ENCODE peak calls at places on chromosomes 11 and 22, in five cellular contexts. One of them, this sample, is unnamed.

GRCh38 chr11:119323532-119324033 is 6.7 kb upstream of the MCAM start:
- DNase-seq in NCI-H226: peak
- DNase-seq in WTC11: peak
- DNase-seq in aorta: peak
- DNase-seq in EH: peak
- DNase-seq in this sample: peak

GRCh38 chr11:118202599-118203422 is 22.0 kb downstream of the JAML start:
- DNase-seq in EH: no peak
- DNase-seq in WTC11: no peak
- DNase-seq in aorta: no peak
- DNase-seq in NCI-H226: no peak
- DNase-seq in this sample: no peak

GRCh38 chr11:113553235-113553634 is 78.0 kb upstream of the DRD2 start:
- DNase-seq in NCI-H226: peak
- DNase-seq in EH: peak
- DNase-seq in aorta: peak
- DNase-seq in WTC11: peak
- DNase-seq in this sample: peak

GRCh38 chr22:42330953-42331525 is 60.6 kb upstream of the TCF20 start:
- DNase-seq in WTC11: no peak
- DNase-seq in EH: no peak
- DNase-seq in NCI-H226: no peak
- DNase-seq in aorta: no peak
- DNase-seq in this sample: peak

GRCh38 chr22:49355206-49355920 is 472.3 kb downstream of the BRD1 start:
- DNase-seq in aorta: peak
- DNase-seq in EH: no peak
- DNase-seq in WTC11: peak
- DNase-seq in NCI-H226: no peak
- DNase-seq in this sample: no peak

GRCh38 chr11:12792590-12792989 is 118.4 kb downstream of the TEAD1 start:
- DNase-seq in WTC11: no peak
- DNase-seq in EH: peak
- DNase-seq in NCI-H226: peak
- DNase-seq in aorta: no peak
- DNase-seq in this sample: peak

GRCh38 chr11:115931684-115932083 is 427.5 kb upstream of the CADM1 start:
- DNase-seq in EH: no peak
- DNase-seq in WTC11: no peak
- DNase-seq in NCI-H226: no peak
- DNase-seq in aorta: no peak
- DNase-seq in this sample: peak

GRCh38 chr11:93329936-93330445 is 551 bp upstream of the DEUP1 start:
- DNase-seq in aorta: no peak
- DNase-seq in NCI-H226: no peak
- DNase-seq in WTC11: peak
- DNase-seq in EH: no peak
- DNase-seq in this sample: no peak

GRCh38 chr22:48641906-48642475 is 1185.7 kb downstream of the BRD1 start:
- DNase-seq in NCI-H226: no peak
- DNase-seq in aorta: no peak
- DNase-seq in EH: no peak
- DNase-seq in WTC11: no peak
- DNase-seq in this sample: no peak

GRCh38 chr11:125300791-125301218 is 136.3 kb downstream of the PKNOX2 start:
- DNase-seq in NCI-H226: peak
- DNase-seq in WTC11: no peak
- DNase-seq in aorta: peak
- DNase-seq in EH: peak
- DNase-seq in this sample: no peak

GRCh38 chr11:45593992-45594391 is 71.4 kb downstream of the CHST1 start:
- DNase-seq in EH: peak
- DNase-seq in NCI-H226: no peak
- DNase-seq in WTC11: no peak
- DNase-seq in aorta: no peak
- DNase-seq in this sample: no peak

GRCh38 chr11:120372296-120372695 is 36.1 kb downstream of the ARHGEF12 start:
- DNase-seq in WTC11: no peak
- DNase-seq in EH: no peak
- DNase-seq in NCI-H226: no peak
- DNase-seq in aorta: no peak
- DNase-seq in this sample: no peak

GRCh38 chr22:46661221-46661851 is 41.1 kb downstream of the GRAMD4 start:
- DNase-seq in EH: peak
- DNase-seq in aorta: no peak
- DNase-seq in WTC11: no peak
- DNase-seq in NCI-H226: peak
- DNase-seq in this sample: peak

GRCh38 chr11:15826826-15827225 is 529.5 kb downstream of the SOX6 start:
- DNase-seq in WTC11: peak
- DNase-seq in NCI-H226: no peak
- DNase-seq in aorta: no peak
- DNase-seq in EH: peak
- DNase-seq in this sample: peak

GRCh38 chr11:43576834-43577521 is 103.6 kb upstream of the HSD17B12 start:
- DNase-seq in aorta: peak
- DNase-seq in EH: peak
- DNase-seq in NCI-H226: peak
- DNase-seq in WTC11: peak
- DNase-seq in this sample: peak

GRCh38 chr11:117143390-117143789 is 697 bp upstream of the PAFAH1B2 start:
- DNase-seq in NCI-H226: peak
- DNase-seq in WTC11: no peak
- DNase-seq in aorta: peak
- DNase-seq in EH: peak
- DNase-seq in this sample: peak

GRCh38 chr11:116312560-116313340 is 460.0 kb downstream of the BUD13 start:
- DNase-seq in EH: no peak
- DNase-seq in WTC11: no peak
- DNase-seq in aorta: peak
- DNase-seq in NCI-H226: peak
- DNase-seq in this sample: peak

GRCh38 chr11:120832609-120833221 is 191.2 kb upstream of the TBCEL start:
- DNase-seq in aorta: no peak
- DNase-seq in WTC11: no peak
- DNase-seq in NCI-H226: no peak
- DNase-seq in EH: no peak
- DNase-seq in this sample: no peak